ENCODE peak calls at places on chromosomes 16 and 17, in four cellular contexts. One of them, this sample, is unnamed.

GRCh38 chr16:80350066-80350465 is 190.7 kb upstream of the DYNLRB2 start:
- DNase-seq in PC-9: no peak
- DNase-seq in GM12865: no peak
- DNase-seq in cardiac muscle cell: no peak
- DNase-seq in this sample: no peak

GRCh38 chr17:36117505-36118382 is 14.1 kb downstream of the CCL4 start:
- DNase-seq in PC-9: no peak
- DNase-seq in GM12865: peak
- DNase-seq in cardiac muscle cell: no peak
- DNase-seq in this sample: no peak

GRCh38 chr17:27466748-27467375 is 10.6 kb downstream of the KSR1 start:
- DNase-seq in PC-9: no peak
- DNase-seq in GM12865: peak
- DNase-seq in cardiac muscle cell: no peak
- DNase-seq in this sample: no peak

GRCh38 chr17:29591737-29592624 is 951 bp upstream of the ANKRD13B start:
- DNase-seq in PC-9: peak
- DNase-seq in GM12865: peak
- DNase-seq in cardiac muscle cell: peak
- DNase-seq in this sample: peak

GRCh38 chr16:2329532-2329931 is 11.0 kb downstream of the ABCA3 start:
- DNase-seq in PC-9: no peak
- DNase-seq in GM12865: no peak
- DNase-seq in cardiac muscle cell: no peak
- DNase-seq in this sample: no peak

GRCh38 chr16:83533193-83533592 is 274.6 kb upstream of the HSBP1 start:
- DNase-seq in PC-9: no peak
- DNase-seq in GM12865: no peak
- DNase-seq in cardiac muscle cell: no peak
- DNase-seq in this sample: no peak

GRCh38 chr17:29074488-29074887 is 31.5 kb downstream of the PIPOX start:
- DNase-seq in PC-9: no peak
- DNase-seq in GM12865: no peak
- DNase-seq in cardiac muscle cell: no peak
- DNase-seq in this sample: no peak

GRCh38 chr16:13909872-13910303 is 10.1 kb upstream of the ERCC4 start:
- DNase-seq in PC-9: peak
- DNase-seq in GM12865: no peak
- DNase-seq in cardiac muscle cell: peak
- DNase-seq in this sample: peak

GRCh38 chr16:67966549-67967182 is 1.8 kb downstream of the SLC12A4 start:
- DNase-seq in PC-9: peak
- DNase-seq in GM12865: no peak
- DNase-seq in cardiac muscle cell: peak
- DNase-seq in this sample: no peak

GRCh38 chr17:59783221-59784016 is 76.0 kb downstream of the VMP1 start:
- DNase-seq in PC-9: peak
- DNase-seq in GM12865: no peak
- DNase-seq in cardiac muscle cell: peak
- DNase-seq in this sample: no peak

GRCh38 chr17:65177901-65178300 is 40.7 kb downstream of the RGS9 start:
- DNase-seq in PC-9: no peak
- DNase-seq in GM12865: peak
- DNase-seq in cardiac muscle cell: peak
- DNase-seq in this sample: no peak

GRCh38 chr16:85654251-85655115 is 34.3 kb downstream of the GINS2 start:
- DNase-seq in PC-9: no peak
- DNase-seq in GM12865: no peak
- DNase-seq in cardiac muscle cell: no peak
- DNase-seq in this sample: no peak
- TF ChIP-seq CTCF in PC-9: no peak
- TF ChIP-seq CTCF in GM12865: no peak
- TF ChIP-seq CTCF in cardiac muscle cell: no peak
- TF ChIP-seq CTCF in this sample: no peak

GRCh38 chr16:49441366-49441780 is 67.8 kb downstream of the C16orf78 start:
- DNase-seq in PC-9: no peak
- DNase-seq in GM12865: peak
- DNase-seq in cardiac muscle cell: peak
- DNase-seq in this sample: no peak
- TF ChIP-seq CTCF in PC-9: no peak
- TF ChIP-seq CTCF in GM12865: peak
- TF ChIP-seq CTCF in cardiac muscle cell: peak
- TF ChIP-seq CTCF in this sample: peak

GRCh38 chr16:30650369-30651123 is at the start of gene PRR14:
- DNase-seq in PC-9: peak
- DNase-seq in GM12865: peak
- DNase-seq in cardiac muscle cell: peak
- DNase-seq in this sample: peak
- TF ChIP-seq CTCF in PC-9: no peak
- TF ChIP-seq CTCF in GM12865: no peak
- TF ChIP-seq CTCF in cardiac muscle cell: no peak
- TF ChIP-seq CTCF in this sample: peak

GRCh38 chr16:4271176-4272113 is 1.4 kb downstream of the TFAP4 start:
- DNase-seq in PC-9: peak
- DNase-seq in GM12865: peak
- DNase-seq in cardiac muscle cell: peak
- DNase-seq in this sample: peak
- TF ChIP-seq CTCF in PC-9: no peak
- TF ChIP-seq CTCF in GM12865: no peak
- TF ChIP-seq CTCF in cardiac muscle cell: no peak
- TF ChIP-seq CTCF in this sample: no peak

GRCh38 chr17:57948555-57949420 is 6.4 kb downstream of the CUEDC1 start:
- DNase-seq in PC-9: peak
- DNase-seq in GM12865: peak
- DNase-seq in cardiac muscle cell: peak
- DNase-seq in this sample: peak
- TF ChIP-seq CTCF in PC-9: no peak
- TF ChIP-seq CTCF in GM12865: no peak
- TF ChIP-seq CTCF in cardiac muscle cell: no peak
- TF ChIP-seq CTCF in this sample: no peak

GRCh38 chr16:56295739-56296527 is 104.6 kb downstream of the GNAO1 start:
- DNase-seq in PC-9: no peak
- DNase-seq in GM12865: no peak
- DNase-seq in cardiac muscle cell: no peak
- DNase-seq in this sample: no peak

GRCh38 chr16:56297684-56298083 is 106.4 kb downstream of the GNAO1 start:
- DNase-seq in PC-9: no peak
- DNase-seq in GM12865: no peak
- DNase-seq in cardiac muscle cell: no peak
- DNase-seq in this sample: no peak

GRCh38 chr16:56294599-56294998 is 103.3 kb downstream of the GNAO1 start:
- DNase-seq in PC-9: no peak
- DNase-seq in GM12865: no peak
- DNase-seq in cardiac muscle cell: peak
- DNase-seq in this sample: no peak

GRCh38 chr16:56294014-56294413 is 102.7 kb downstream of the GNAO1 start:
- DNase-seq in PC-9: no peak
- DNase-seq in GM12865: no peak
- DNase-seq in cardiac muscle cell: no peak
- DNase-seq in this sample: no peak

GRCh38 chr16:56295059-56295673 is 103.9 kb downstream of the GNAO1 start:
- DNase-seq in PC-9: no peak
- DNase-seq in GM12865: no peak
- DNase-seq in cardiac muscle cell: no peak
- DNase-seq in this sample: no peak
- TF ChIP-seq CTCF in PC-9: no peak
- TF ChIP-seq CTCF in GM12865: no peak
- TF ChIP-seq CTCF in cardiac muscle cell: no peak
- TF ChIP-seq CTCF in this sample: no peak

DNA sequence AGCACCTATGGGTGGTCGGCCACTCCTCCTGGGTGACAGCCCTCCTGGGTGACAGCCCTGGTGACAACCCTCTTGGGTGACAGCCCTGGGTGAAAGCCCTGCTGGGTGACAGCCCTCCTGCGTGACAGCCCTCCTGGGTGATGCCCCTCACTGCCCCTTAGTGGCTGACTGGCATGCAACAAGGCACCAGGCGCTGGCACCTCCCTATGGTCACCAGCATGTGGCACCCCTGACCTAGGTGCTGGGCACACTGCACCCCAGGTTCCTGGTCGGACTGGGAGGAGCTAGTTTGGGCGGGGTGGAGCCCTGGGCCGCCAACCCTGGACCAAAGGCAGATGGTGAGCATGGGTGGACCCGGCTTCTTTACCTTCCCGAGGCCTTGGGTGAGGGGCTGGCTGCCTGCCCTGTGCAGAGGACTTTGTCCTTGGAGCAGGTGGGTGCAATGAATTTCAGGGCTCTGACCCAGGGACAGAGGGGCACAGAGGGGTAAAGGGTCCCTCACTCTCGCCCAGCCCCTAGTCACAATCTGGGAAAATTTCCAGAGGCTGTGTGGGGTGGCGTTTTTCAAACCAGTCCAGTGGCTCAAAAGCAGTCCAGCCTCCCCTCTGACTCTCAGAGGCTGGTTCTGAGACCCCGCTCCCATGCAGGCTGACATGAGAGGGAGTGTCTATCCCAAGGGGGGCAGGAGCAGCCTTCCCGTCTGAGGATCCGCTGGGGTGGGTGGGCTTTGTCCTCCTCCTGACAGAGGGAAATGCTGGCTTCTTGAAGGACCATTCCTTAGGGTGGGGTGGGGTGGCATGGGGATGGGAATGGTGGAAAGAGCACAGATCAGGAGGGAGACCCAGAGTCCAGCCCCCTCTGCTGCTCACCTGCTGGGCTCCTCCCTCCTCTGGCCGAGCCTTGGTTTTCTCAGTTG is 25.9 kb upstream of the TNFRSF13B start:
- DNase-seq in PC-9: no peak
- DNase-seq in GM12865: peak
- DNase-seq in cardiac muscle cell: no peak
- DNase-seq in this sample: peak
- TF ChIP-seq CTCF in PC-9: peak
- TF ChIP-seq CTCF in GM12865: no peak
- TF ChIP-seq CTCF in cardiac muscle cell: no peak
- TF ChIP-seq CTCF in this sample: peak

GRCh38 chr17:31134526-31134925 is 39.7 kb downstream of the NF1 start:
- DNase-seq in PC-9: no peak
- DNase-seq in GM12865: peak
- DNase-seq in cardiac muscle cell: no peak
- DNase-seq in this sample: no peak
- TF ChIP-seq CTCF in PC-9: no peak
- TF ChIP-seq CTCF in GM12865: no peak
- TF ChIP-seq CTCF in cardiac muscle cell: no peak
- TF ChIP-seq CTCF in this sample: no peak

GRCh38 chr17:16872351-16872751 is 99.6 kb downstream of the TNFRSF13B start:
- DNase-seq in PC-9: no peak
- DNase-seq in GM12865: no peak
- DNase-seq in cardiac muscle cell: peak
- DNase-seq in this sample: no peak

GRCh38 chr17:16875662-16876061 is 96.3 kb downstream of the TNFRSF13B start:
- DNase-seq in PC-9: no peak
- DNase-seq in GM12865: no peak
- DNase-seq in cardiac muscle cell: peak
- DNase-seq in this sample: no peak

GRCh38 chr17:16873654-16874035 is 98.3 kb downstream of the TNFRSF13B start:
- DNase-seq in PC-9: no peak
- DNase-seq in GM12865: no peak
- DNase-seq in cardiac muscle cell: no peak
- DNase-seq in this sample: no peak

GRCh38 chr17:16870253-16871245 is 101.4 kb downstream of the TNFRSF13B start:
- DNase-seq in PC-9: no peak
- DNase-seq in GM12865: no peak
- DNase-seq in cardiac muscle cell: no peak
- DNase-seq in this sample: no peak

DNA sequence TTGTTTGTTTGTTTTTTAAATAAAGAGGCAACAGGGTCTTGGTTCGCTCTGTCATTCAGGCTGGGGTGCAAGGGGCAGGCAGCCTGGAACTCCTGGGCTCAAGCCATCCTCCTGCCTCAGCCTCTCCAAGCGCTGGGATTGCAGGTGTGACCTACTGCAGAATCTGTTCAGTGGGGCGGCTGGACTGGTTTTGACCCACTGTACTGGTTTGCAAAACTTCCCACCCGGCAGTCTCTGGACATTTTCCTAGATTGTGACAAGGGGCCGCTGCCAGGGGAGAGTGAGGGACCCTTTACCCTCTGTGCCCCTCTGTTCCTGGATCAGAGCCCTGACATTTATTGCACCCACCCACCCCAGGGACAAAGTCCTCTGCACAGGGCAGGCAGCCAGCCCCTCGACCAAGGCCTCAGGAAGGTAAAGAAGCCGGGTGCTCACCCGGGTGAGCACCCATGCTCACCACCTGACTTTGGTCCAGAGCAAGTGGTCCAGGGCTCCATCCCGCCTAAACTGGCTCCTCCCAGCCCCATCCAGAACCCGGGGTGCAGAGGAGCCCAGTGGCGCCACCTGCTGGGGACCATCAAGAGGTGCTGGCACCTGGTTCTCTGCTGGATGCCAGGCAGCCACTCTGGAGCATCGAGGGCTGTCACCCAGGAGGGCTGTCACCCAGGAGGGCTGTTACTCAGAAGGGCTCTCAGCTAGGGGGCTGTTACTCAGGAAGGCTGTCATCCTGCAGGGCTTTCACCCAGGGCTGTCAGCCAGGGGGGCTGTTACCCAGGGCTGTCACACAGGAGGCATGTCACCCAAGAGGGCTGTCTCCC is 98.9 kb downstream of the TNFRSF13B start:
- DNase-seq in PC-9: peak
- DNase-seq in GM12865: peak
- DNase-seq in cardiac muscle cell: peak
- DNase-seq in this sample: peak
- TF ChIP-seq CTCF in PC-9: peak
- TF ChIP-seq CTCF in GM12865: peak
- TF ChIP-seq CTCF in cardiac muscle cell: peak
- TF ChIP-seq CTCF in this sample: peak

GRCh38 chr16:7405166-7405565 is 72.5 kb downstream of the RBFOX1 start:
- DNase-seq in PC-9: peak
- DNase-seq in GM12865: no peak
- DNase-seq in cardiac muscle cell: no peak
- DNase-seq in this sample: no peak
- TF ChIP-seq CTCF in PC-9: no peak
- TF ChIP-seq CTCF in GM12865: no peak
- TF ChIP-seq CTCF in cardiac muscle cell: no peak
- TF ChIP-seq CTCF in this sample: no peak